ENCODE peak calls at places on chromosomes 7 and 10, in four cellular contexts. G, Z, P and S are unnamed samples.

GRCh38 chr7:130595986-130596385 is 72.6 kb downstream of the COPG2 start:
- DNase-seq in G (no peak), Z (no peak), P (no peak), S (no peak)

GRCh38 chr10:62610649-62611229 is 193.8 kb upstream of the ADO start:
- DNase-seq in G (no peak), Z (peak; percentile 73), P (peak; percentile 72), S (peak; percentile 60)

GRCh38 chr10:97277551-97277950 is 14.9 kb downstream of the ARHGAP19 start:
- DNase-seq in G (no peak), Z (no peak), P (no peak), S (no peak)

GRCh38 chr10:1394155-1394912 is 338.1 kb downstream of the WDR37 start:
- DNase-seq in G (no peak), Z (peak; percentile 15), P (no peak), S (no peak)

GRCh38 chr10:29482591-29483421 is 152.0 kb downstream of the SVIL start:
- DNase-seq in G (no peak), Z (peak; percentile 59), P (no peak), S (no peak)

GRCh38 chr7:148921189-148921588 is 37.1 kb upstream of the EZH2 start:
- DNase-seq in G (no peak), Z (no peak), P (no peak), S (no peak)

GRCh38 chr10:31317652-31318381 is 1.2 kb upstream of the ZEB1 start:
- DNase-seq in G (no peak), Z (no peak), P (no peak), S (no peak)

GRCh38 chr10:46226232-46226631 is 60.6 kb upstream of the ANTXRL start:
- DNase-seq in G (no peak), Z (no peak), P (no peak), S (no peak)

GRCh38 chr7:38881015-38881414 is 28.0 kb downstream of the VPS41 start:
- DNase-seq in G (no peak), Z (no peak), P (no peak), S (no peak)

GRCh38 chr7:12761691-12762090 is 74.3 kb downstream of the ARL4A start:
- DNase-seq in G (no peak), Z (no peak), P (no peak), S (no peak)

GRCh38 chr10:48287417-48288391 is 13.2 kb upstream of the FRMPD2 start:
- DNase-seq in G (no peak), Z (peak; percentile 22), P (no peak), S (no peak)

GRCh38 chr7:55050286-55050685 is 31.5 kb downstream of the EGFR start:
- DNase-seq in G (no peak), Z (no peak), P (no peak), S (no peak)

GRCh38 chr7:17947606-17948005 is 7.3 kb upstream of the SNX13 start:
- DNase-seq in G (no peak), Z (no peak), P (no peak), S (no peak)

GRCh38 chr7:17523813-17524741 is 225.6 kb downstream of the AHR start:
- DNase-seq in G (peak; percentile 64), Z (no peak), P (no peak), S (no peak)

GRCh38 chr7:936131-937054 is 18.1 kb downstream of the ADAP1 start:
- DNase-seq in G (no peak), Z (no peak), P (peak; percentile 88), S (peak; percentile 71)

GRCh38 chr10:111113961-111114830 is 37.4 kb downstream of the ADRA2A start:
- DNase-seq in G (no peak), Z (no peak), P (no peak), S (no peak)

GRCh38 chr10:78502208-78502943 is 468.7 kb downstream of the RPS24 start:
- DNase-seq in G (no peak), Z (no peak), P (no peak), S (no peak)

GRCh38 chr10:102773320-102773719 is 29.6 kb downstream of the WBP1L start:
- DNase-seq in G (no peak), Z (no peak), P (no peak), S (no peak)

GRCh38 chr10:102775973-102776669 is 32.4 kb downstream of the WBP1L start:
- DNase-seq in G (no peak), Z (peak; percentile 66), P (no peak), S (no peak)

GRCh38 chr10:102776779-102777417 is 33.1 kb downstream of the WBP1L start:
- DNase-seq in G (no peak), Z (peak; percentile 47), P (no peak), S (no peak)

GRCh38 chr10:102773986-102774385 is 30.2 kb downstream of the WBP1L start:
- DNase-seq in G (no peak), Z (no peak), P (no peak), S (no peak)

GRCh38 chr10:102775201-102775972 is 31.6 kb downstream of the WBP1L start:
- DNase-seq in G (no peak), Z (no peak), P (no peak), S (no peak)
- TF ChIP-seq POLR2AphosphoS5 in G (no peak), Z (no peak), P (no peak), S (no peak)

DNA sequence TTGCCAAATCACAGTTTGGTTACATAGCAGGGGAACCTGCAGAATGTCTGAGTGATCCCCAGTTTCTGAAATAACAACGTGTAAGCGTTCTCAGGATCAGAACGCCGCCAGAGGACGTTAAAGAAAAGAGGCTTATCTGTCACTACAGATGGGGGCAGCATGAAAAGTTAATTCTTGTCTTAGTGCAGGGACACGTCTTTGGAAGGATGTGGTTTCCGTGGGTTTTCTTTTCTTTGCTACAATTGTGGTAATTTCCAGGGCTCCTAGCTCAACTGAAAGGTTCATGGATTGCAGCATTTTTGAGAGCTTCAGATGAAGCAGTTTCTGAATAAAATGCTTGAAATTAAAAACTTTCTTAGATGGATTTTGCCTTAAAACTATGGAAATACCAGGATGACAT is 106.6 kb downstream of the PRKCQ start:
- DNase-seq in G (no peak), Z (no peak), P (no peak), S (no peak)
- TF ChIP-seq POLR2AphosphoS5 in G (no peak), Z (no peak), P (no peak), S (no peak)

GRCh38 chr7:26180792-26181198 is 19.8 kb downstream of the HNRNPA2B1 start:
- DNase-seq in G (no peak), Z (no peak), P (no peak), S (no peak)

GRCh38 chr7:26182283-26182682 is 18.3 kb downstream of the HNRNPA2B1 start:
- DNase-seq in G (no peak), Z (no peak), P (no peak), S (no peak)

GRCh38 chr7:26183545-26184282 is 16.8 kb downstream of the HNRNPA2B1 start:
- DNase-seq in G (no peak), Z (no peak), P (no peak), S (no peak)

GRCh38 chr7:26181474-26182227 is 18.9 kb downstream of the HNRNPA2B1 start:
- DNase-seq in G (no peak), Z (no peak), P (no peak), S (no peak)

DNA sequence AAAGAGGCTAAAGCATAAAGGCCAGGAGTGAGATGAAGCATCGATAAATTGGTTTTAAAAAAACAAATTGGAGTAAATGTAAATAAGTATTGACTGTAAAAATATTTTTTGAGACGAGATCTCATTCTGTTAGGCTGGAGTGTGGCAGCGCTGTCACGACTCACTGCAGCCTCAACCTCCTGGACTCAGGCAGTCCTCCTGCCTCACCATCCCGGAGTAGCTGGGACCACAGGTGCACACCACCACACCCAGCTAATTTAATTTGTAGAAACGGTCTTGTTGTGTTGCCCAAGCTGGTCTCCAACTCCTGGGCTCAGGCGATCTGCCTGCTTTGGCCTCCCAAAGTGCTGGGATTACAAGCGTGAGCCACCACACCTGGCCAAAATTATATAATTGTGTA is 17.8 kb downstream of the HNRNPA2B1 start:
- DNase-seq in G (no peak), Z (no peak), P (no peak), S (no peak)
- TF ChIP-seq POLR2AphosphoS5 in G (no peak), Z (no peak), P (no peak), S (no peak)

GRCh38 chr7:143300959-143301617 is 12.9 kb downstream of the CASP2 start:
- DNase-seq in G (no peak), Z (no peak), P (no peak), S (no peak)

GRCh38 chr7:143304938-143305337 is 11.0 kb upstream of the CLCN1 start:
- DNase-seq in G (no peak), Z (no peak), P (no peak), S (no peak)

GRCh38 chr7:143303733-143304132 is 12.2 kb upstream of the CLCN1 start:
- DNase-seq in G (no peak), Z (no peak), P (no peak), S (no peak)

GRCh38 chr7:143308632-143309031 is 7.3 kb upstream of the CLCN1 start:
- DNase-seq in G (no peak), Z (no peak), P (no peak), S (no peak)

DNA sequence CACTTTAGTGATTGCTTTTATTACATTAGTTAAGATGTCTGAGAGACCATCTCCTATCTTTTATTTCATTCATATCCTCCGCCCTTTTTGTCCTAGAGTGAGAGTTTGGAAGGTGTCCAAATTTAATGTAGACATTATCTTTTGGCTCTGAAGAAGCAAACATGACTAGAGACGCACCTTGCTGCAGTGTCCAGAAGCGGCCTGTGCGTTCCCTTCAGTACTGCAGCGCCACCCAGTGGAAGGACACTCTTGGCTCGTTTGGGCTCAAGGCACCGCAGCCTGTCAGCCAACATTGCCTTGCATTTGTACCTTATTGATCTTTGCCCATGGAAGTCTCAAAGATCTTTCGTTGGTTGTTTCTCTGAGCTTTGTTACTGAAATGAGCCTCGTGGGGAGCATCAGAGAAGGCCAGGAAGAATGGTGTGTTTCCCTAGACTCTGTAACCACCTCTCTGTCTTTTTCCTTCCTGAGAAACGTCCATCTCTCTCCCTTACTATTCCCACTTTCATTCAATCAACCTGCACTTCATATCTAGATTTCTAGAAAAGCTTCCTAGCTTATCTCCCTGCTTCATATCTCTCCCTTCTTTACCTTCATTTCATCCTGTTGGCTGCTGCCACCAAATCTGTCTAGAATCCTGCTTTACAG is 10.4 kb upstream of the CLCN1 start:
- DNase-seq in G (no peak), Z (peak; percentile 68), P (no peak), S (peak; percentile 44)
- TF ChIP-seq POLR2AphosphoS5 in G (no peak), Z (no peak), P (no peak), S (no peak)

GRCh38 chr10:122954731-122955050 is 664 bp upstream of the C10orf88 start:
- DNase-seq in G (no peak), Z (no peak), P (no peak), S (no peak)

GRCh38 chr10:122949296-122949695 is 4.7 kb downstream of the C10orf88 start:
- DNase-seq in G (no peak), Z (no peak), P (no peak), S (no peak)

GRCh38 chr10:122955892-122956291 is 1.9 kb upstream of the C10orf88 start:
- DNase-seq in G (no peak), Z (no peak), P (no peak), S (no peak)

GRCh38 chr10:122957474-122957873 is 3.4 kb upstream of the C10orf88 start:
- DNase-seq in G (no peak), Z (no peak), P (no peak), S (no peak)

GRCh38 chr10:122953827-122954730 is at the start of gene C10orf88:
- DNase-seq in G (peak; percentile 97), Z (peak; percentile 98), P (peak; percentile 88), S (peak; percentile 99)
- TF ChIP-seq POLR2AphosphoS5 in G (peak; percentile 89), Z (peak; percentile 70), P (peak; percentile 47), S (peak; percentile 90)

DNA sequence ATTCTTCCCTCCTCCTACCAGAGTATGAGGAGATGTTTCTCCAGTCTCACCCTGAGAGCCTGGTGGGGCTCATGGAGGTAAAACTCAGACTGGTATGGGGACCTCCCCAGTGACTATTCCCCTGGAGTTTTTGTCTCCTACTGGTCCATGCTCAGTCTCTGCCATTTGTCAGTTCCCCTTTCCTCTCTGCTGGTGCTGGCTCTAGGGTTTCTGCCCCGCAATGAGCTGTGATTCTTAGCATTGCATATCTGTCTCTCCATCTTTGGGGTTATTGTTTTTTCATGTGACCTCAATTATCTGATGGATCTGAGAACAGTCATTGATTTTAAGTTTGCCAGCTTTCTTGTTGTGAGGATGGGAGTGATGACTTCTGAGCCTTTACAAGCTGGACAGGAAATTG is 27.0 kb downstream of the NACAD start:
- DNase-seq in G (no peak), Z (no peak), P (no peak), S (no peak)
- TF ChIP-seq POLR2AphosphoS5 in G (no peak), Z (no peak), P (no peak), S (no peak)